ENCODE peak calls at places on chromosomes 16 and 17, in nine cellular contexts. F is epithelial cell of esophagus, R is NCI-H460, P is fibroblast of the conjunctiva, S is neuronal stem cell, Z is M059J, J is NCI-H748 treated with DMSO at 0.1 percent for 48 hours, B is HTR-8/SVneo, M is brain microvascular endothelial cell. V is an unnamed sample.

GRCh38 chr16:53872248-53873221 is 168.6 kb downstream of the FTO start:
- DNase-seq in B (no peak), P (no peak), S (no peak), R (no peak), F (peak; percentile 41), J (no peak), Z (peak; percentile 85), M (peak; percentile 65), V (no peak)

GRCh38 chr17:48540213-48540612 is 4.7 kb downstream of the HOXB2 start:
- DNase-seq in B (no peak), R (no peak), P (no peak), S (no peak), F (no peak), Z (no peak), M (no peak), J (no peak), V (no peak)

GRCh38 chr16:51924744-51925143 is 622.2 kb downstream of the TOX3 start:
- DNase-seq in J (no peak), M (no peak), B (no peak), R (no peak), P (no peak), Z (no peak), S (no peak), F (no peak), V (no peak)

GRCh38 chr17:77476920-77477805 is 336.4 kb downstream of the SEC14L1 start:
- DNase-seq in B (peak; percentile 67), S (no peak), P (peak; percentile 93), J (no peak), F (peak; percentile 98), Z (peak; percentile 98), R (peak; percentile 35), M (peak; percentile 96), V (peak; percentile 89)

GRCh38 chr16:55502801-55503366 is 6.0 kb upstream of the LPCAT2 start:
- DNase-seq in Z (peak; percentile 94), M (peak; percentile 64), P (peak; percentile 97), R (no peak), J (no peak), B (peak; percentile 78), F (no peak), S (no peak), V (peak; percentile 57)

GRCh38 chr16:25228372-25228771 is 11.6 kb downstream of the AQP8 start:
- DNase-seq in J (no peak), F (no peak), B (no peak), Z (no peak), S (no peak), M (no peak), R (no peak), P (no peak), V (no peak)

GRCh38 chr16:73319747-73320146 is 271.8 kb upstream of the ZFHX3 start:
- DNase-seq in B (no peak), Z (peak; percentile 13), J (peak; percentile 91), P (no peak), R (no peak), S (peak; percentile 23), M (no peak), F (no peak), V (no peak)

GRCh38 chr17:62892870-62893338 is 73.1 kb upstream of the TANC2 start:
- DNase-seq in Z (peak; percentile 92), J (no peak), R (peak; percentile 17), M (peak; percentile 66), P (peak; percentile 20), F (peak; percentile 99), B (peak; percentile 81), S (no peak), V (peak; percentile 99)

GRCh38 chr16:11211061-11211976 is 44.7 kb downstream of the SOCS1 start:
- DNase-seq in R (no peak), P (no peak), J (no peak), M (no peak), F (no peak), Z (no peak), B (no peak), S (no peak), V (no peak)

GRCh38 chr17:82603981-82604448 is 44.2 kb downstream of the WDR45B start:
- DNase-seq in Z (no peak), F (no peak), S (no peak), B (no peak), J (no peak), M (peak; percentile 80), R (no peak), P (no peak), V (no peak)

GRCh38 chr16:8670014-8670560 is 4.3 kb upstream of the ABAT start:
- DNase-seq in P (no peak), J (no peak), F (no peak), R (no peak), M (no peak), S (no peak), B (no peak), Z (no peak), V (no peak)

GRCh38 chr17:71828182-71828596 is 292.6 kb upstream of the SOX9 start:
- DNase-seq in M (peak; percentile 15), F (no peak), J (peak; percentile 93), B (no peak), R (no peak), Z (peak; percentile 88), P (no peak), S (peak; percentile 97), V (no peak)

GRCh38 chr16:6611535-6611934 is 721.1 kb upstream of the RBFOX1 start:
- DNase-seq in S (no peak), M (no peak), B (no peak), P (no peak), J (no peak), Z (peak; percentile 2), F (no peak), R (no peak), V (no peak)

GRCh38 chr17:66580178-66580577 is 254.7 kb upstream of the CACNG5 start:
- DNase-seq in S (peak; percentile 40), F (no peak), B (peak; percentile 82), Z (peak; percentile 64), M (peak; percentile 47), P (peak; percentile 21), J (no peak), R (no peak), V (no peak)

GRCh38 chr17:59121901-59122480 is 15.3 kb upstream of the TRIM37 start:
- DNase-seq in F (peak; percentile 59), S (no peak), J (no peak), R (no peak), P (no peak), B (no peak), M (no peak), Z (peak; percentile 75), V (no peak)

GRCh38 chr17:30363715-30364202 is 15.0 kb upstream of the CPD start:
- DNase-seq in F (peak; percentile 99), B (no peak), J (no peak), P (no peak), R (no peak), M (no peak), S (no peak), Z (peak; percentile 92), V (peak; percentile 83)

GRCh38 chr17:33127706-33128105 is 136.1 kb downstream of the SPACA3 start:
- DNase-seq in F (peak; percentile 98), S (no peak), B (no peak), M (no peak), J (no peak), P (no peak), Z (no peak), R (no peak), V (peak; percentile 71)

GRCh38 chr16:88593064-88593463 is 22.9 kb downstream of the ZC3H18 start:
- DNase-seq in M (no peak), Z (no peak), P (no peak), J (no peak), F (no peak), R (no peak), S (no peak), B (no peak), V (no peak)

GRCh38 chr17:22512057-22512456 is 819.7 kb downstream of the KCNJ18 start:
- DNase-seq in P (no peak), J (no peak), F (no peak), M (no peak), S (no peak), R (no peak), Z (no peak), B (no peak), V (no peak)

GRCh38 chr16:8961811-8962390 is 1.8 kb downstream of the USP7 start:
- DNase-seq in F (peak; percentile 8), Z (no peak), R (no peak), M (no peak), P (no peak), J (no peak), B (no peak), S (no peak), V (peak; percentile 11)

GRCh38 chr17:81713556-81714411 is 1.7 kb downstream of the SLC25A10 start:
- DNase-seq in M (no peak), Z (no peak), B (no peak), P (no peak), R (no peak), S (no peak), J (no peak), F (no peak), V (peak; percentile 48)

GRCh38 chr17:80832266-80832676 is 159.4 kb upstream of the CHMP6 start:
- DNase-seq in S (no peak), F (peak; percentile 21), P (peak; percentile 49), R (peak; percentile 36), B (peak; percentile 25), Z (peak; percentile 78), M (peak; percentile 57), J (no peak), V (peak; percentile 12)

GRCh38 chr16:50282010-50282538 is 15.7 kb downstream of the ADCY7 start:
- DNase-seq in R (no peak), Z (no peak), F (no peak), J (no peak), M (peak; percentile 31), S (no peak), P (no peak), B (no peak), V (no peak)

GRCh38 chr17:7254511-7254910 is 2.5 kb downstream of the ELP5 start:
- DNase-seq in R (no peak), S (no peak), B (no peak), P (no peak), M (no peak), J (no peak), F (no peak), Z (no peak), V (no peak)

GRCh38 chr17:74599531-74599939 is 7.5 kb upstream of the CD300LD start:
- DNase-seq in M (no peak), P (no peak), R (no peak), B (no peak), S (no peak), J (no peak), Z (no peak), F (peak; percentile 11), V (no peak)